ENCODE peak calls at places on chromosomes 2 and 18, in six cellular contexts. X, D, J, S, T and Q are unnamed samples.

GRCh38 chr2:7899241-7899640 is 782.6 kb upstream of the ID2 start:
- DNase-seq in X (no peak), D (no peak), J (no peak), S (no peak), T (peak; percentile 22), Q (no peak)

GRCh38 chr2:201196803-201197202 is 13.9 kb downstream of the CASP10 start:
- DNase-seq in X (no peak), D (no peak), J (no peak), S (no peak), T (no peak), Q (no peak)

GRCh38 chr2:112109278-112109677 is 28.9 kb upstream of the FBLN7 start:
- DNase-seq in X (no peak), D (no peak), J (no peak), S (no peak), T (no peak), Q (no peak)

GRCh38 chr2:73172963-73173362 is 29.4 kb upstream of the NOTO start:
- DNase-seq in X (no peak), D (no peak), J (no peak), S (no peak), T (no peak), Q (no peak)

GRCh38 chr18:13410471-13410870 is 191.9 kb downstream of the LDLRAD4 start:
- DNase-seq in X (no peak), D (no peak), J (no peak), S (no peak), T (no peak), Q (no peak)

GRCh38 chr2:176283268-176283667 is 14.0 kb downstream of the MTX2 start:
- DNase-seq in X (no peak), D (no peak), J (no peak), S (peak; percentile 66), T (no peak), Q (no peak)

GRCh38 chr2:204673877-204674276 is 128.6 kb downstream of the PARD3B start:
- DNase-seq in X (no peak), D (no peak), J (no peak), S (peak; percentile 69), T (no peak), Q (no peak)

GRCh38 chr2:128473175-128474013 is 154.7 kb upstream of the HS6ST1 start:
- DNase-seq in X (no peak), D (no peak), J (peak; percentile 39), S (no peak), T (peak; percentile 100), Q (peak; percentile 23)

GRCh38 chr2:236130349-236130998 is 37.7 kb downstream of the GBX2 start:
- DNase-seq in X (no peak), D (no peak), J (no peak), S (no peak), T (no peak), Q (no peak)

GRCh38 chr2:233688341-233688740 is 4.3 kb upstream of the UGT1A6 start:
- DNase-seq in X (no peak), D (no peak), J (no peak), S (no peak), T (no peak), Q (no peak)

GRCh38 chr2:20457027-20457426 is 10.2 kb downstream of the RHOB start:
- DNase-seq in X (no peak), D (no peak), J (no peak), S (peak; percentile 30), T (no peak), Q (no peak)

GRCh38 chr2:106142683-106143082 is 51.4 kb downstream of the UXS1 start:
- DNase-seq in X (no peak), D (no peak), J (no peak), S (no peak), T (no peak), Q (no peak)

GRCh38 chr18:8754995-8755955 is 49.9 kb downstream of the MTCL1 start:
- DNase-seq in X (peak; percentile 68), D (no peak), J (no peak), S (no peak), T (peak; percentile 14), Q (peak; percentile 12)

GRCh38 chr18:24271381-24272331 is 126.0 kb downstream of the OSBPL1A start:
- DNase-seq in X (no peak), D (peak; percentile 91), J (peak; percentile 82), S (peak; percentile 78), T (peak; percentile 66), Q (peak; percentile 79)

GRCh38 chr18:46536215-46536874 is 120.7 kb downstream of the LOXHD1 start:
- DNase-seq in X (no peak), D (no peak), J (no peak), S (no peak), T (no peak), Q (no peak)

GRCh38 chr2:231336700-231337099 is 58.8 kb upstream of the B3GNT7 start:
- DNase-seq in X (no peak), D (no peak), J (no peak), S (no peak), T (no peak), Q (no peak)

GRCh38 chr2:102335871-102336366 is 19.7 kb upstream of the IL18R1 start:
- DNase-seq in X (no peak), D (no peak), J (no peak), S (peak; percentile 91), T (no peak), Q (no peak)

GRCh38 chr2:36277146-36277808 is 78.3 kb upstream of the CRIM1 start:
- DNase-seq in X (no peak), D (no peak), J (no peak), S (peak; percentile 44), T (peak; percentile 30), Q (no peak)

GRCh38 chr2:177031435-177032222 is 181.0 kb upstream of the HNRNPA3 start:
- DNase-seq in X (no peak), D (no peak), J (no peak), S (no peak), T (no peak), Q (no peak)

GRCh38 chr2:232485333-232485756 is 2.3 kb downstream of the ECEL1 start:
- DNase-seq in X (no peak), D (no peak), J (no peak), S (no peak), T (peak; percentile 34), Q (no peak)

GRCh38 chr2:197209742-197210408 is 100.7 kb downstream of the ANKRD44 start:
- DNase-seq in X (no peak), D (no peak), J (no peak), S (no peak), T (peak; percentile 30), Q (no peak)
- TF ChIP-seq POLR2A in X (no peak), D (no peak), J (no peak), S (no peak), T (no peak), Q (no peak)

GRCh38 chr2:237510502-237511217 is 23.6 kb downstream of the MLPH start:
- DNase-seq in X (no peak), D (no peak), J (no peak), S (no peak), T (no peak), Q (peak; percentile 39)

GRCh38 chr2:237508361-237508760 is 21.3 kb downstream of the MLPH start:
- DNase-seq in X (no peak), D (no peak), J (no peak), S (no peak), T (no peak), Q (no peak)

GRCh38 chr2:237509151-237509550 is 22.1 kb downstream of the MLPH start:
- DNase-seq in X (no peak), D (no peak), J (no peak), S (no peak), T (no peak), Q (no peak)

GRCh38 chr2:237511421-237511820 is 24.4 kb downstream of the MLPH start:
- DNase-seq in X (no peak), D (no peak), J (no peak), S (no peak), T (no peak), Q (no peak)

GRCh38 chr2:237509905-237510304 is 22.9 kb downstream of the MLPH start:
- DNase-seq in X (no peak), D (no peak), J (no peak), S (peak; percentile 53), T (no peak), Q (peak; percentile 39)
- TF ChIP-seq POLR2A in X (no peak), D (no peak), J (no peak), S (no peak), T (no peak), Q (no peak)

GRCh38 chr2:240585681-240586197 is 795 bp upstream of the CAPN10 start:
- DNase-seq in X (no peak), D (peak; percentile 83), J (no peak), S (no peak), T (no peak), Q (no peak)

GRCh38 chr2:240585101-240585500 is 1.4 kb upstream of the CAPN10 start:
- DNase-seq in X (peak; percentile 57), D (peak; percentile 79), J (no peak), S (no peak), T (no peak), Q (no peak)

GRCh38 chr2:240586919-240587800 is 626 bp downstream of the CAPN10 start:
- DNase-seq in X (peak; percentile 39), D (peak; percentile 64), J (no peak), S (peak; percentile 21), T (peak; percentile 65), Q (peak; percentile 33)

GRCh38 chr2:240588006-240588655 is 1.6 kb downstream of the CAPN10 start:
- DNase-seq in X (no peak), D (peak; percentile 42), J (no peak), S (no peak), T (no peak), Q (no peak)

DNA sequence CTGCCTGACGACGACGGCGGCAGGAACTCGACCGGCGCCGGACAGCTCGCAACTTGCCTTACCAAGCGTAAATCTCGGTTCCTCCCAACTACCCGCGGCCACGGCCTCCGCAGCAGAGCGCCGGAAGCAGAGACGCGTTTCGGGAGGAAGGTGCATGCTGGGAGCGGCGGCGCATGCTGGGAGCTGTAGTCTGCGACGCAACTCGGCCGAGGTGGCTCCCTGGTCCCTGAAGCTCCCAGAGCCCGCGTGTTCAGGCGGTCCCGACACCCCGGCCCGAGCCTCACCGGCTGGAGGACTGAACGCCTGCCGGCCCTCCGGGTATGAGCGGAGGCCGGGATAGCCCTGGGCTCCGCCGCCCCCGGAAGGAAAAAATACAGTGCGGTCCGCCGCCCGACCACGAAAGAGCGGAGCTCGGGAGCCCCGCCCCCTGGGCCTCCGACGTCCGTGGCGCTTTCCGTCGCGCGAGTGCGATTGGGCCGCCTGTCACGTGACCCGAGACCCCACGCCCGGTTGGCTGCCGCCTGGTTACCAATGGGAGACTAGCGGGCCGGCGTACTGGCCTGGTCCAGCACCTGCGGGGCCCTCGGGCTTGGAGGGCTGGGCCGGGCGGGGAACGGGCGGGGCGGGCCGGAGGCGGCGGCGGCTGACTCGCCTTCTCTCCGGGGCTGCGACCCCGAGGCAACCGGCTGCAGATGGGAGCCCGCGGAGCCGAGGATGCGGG is at the start of gene CAPN10:
- DNase-seq in X (peak; percentile 97), D (peak; percentile 99), J (peak; percentile 99), S (peak; percentile 95), T (peak; percentile 97), Q (peak; percentile 98)
- TF ChIP-seq POLR2A in X (peak; percentile 49), D (no peak), J (peak; percentile 71), S (peak; percentile 66), T (no peak), Q (no peak)

GRCh38 chr18:9902832-9903231 is 11.0 kb upstream of the VAPA start:
- DNase-seq in X (no peak), D (no peak), J (no peak), S (no peak), T (no peak), Q (no peak)

GRCh38 chr18:9900699-9901098 is 13.1 kb upstream of the VAPA start:
- DNase-seq in X (no peak), D (no peak), J (no peak), S (no peak), T (no peak), Q (no peak)

GRCh38 chr18:9897129-9897528 is 11.4 kb downstream of the TXNDC2 start:
- DNase-seq in X (no peak), D (no peak), J (no peak), S (no peak), T (no peak), Q (no peak)

GRCh38 chr18:9901377-9901776 is 12.4 kb upstream of the VAPA start:
- DNase-seq in X (no peak), D (no peak), J (no peak), S (no peak), T (no peak), Q (peak; percentile 74)

GRCh38 chr18:9898792-9899549 is 13.2 kb downstream of the TXNDC2 start:
- DNase-seq in X (no peak), D (no peak), J (no peak), S (peak; percentile 15), T (peak; percentile 92), Q (no peak)
- TF ChIP-seq POLR2A in X (peak; percentile 20), D (no peak), J (no peak), S (no peak), T (no peak), Q (no peak)